ENCODE peak calls at places on chromosomes 6 and 20, in five cellular contexts. E, U, S, B and Y are unnamed samples.

GRCh38 chr6:161446934-161447333 is 173.1 kb upstream of the AGPAT4 start:
- DNase-seq in E (no peak), U (no peak), S (no peak), B (no peak), Y (no peak)

GRCh38 chr6:134546962-134547645 is 229.2 kb upstream of the SGK1 start:
- DNase-seq in E (no peak), U (no peak), S (no peak), B (no peak), Y (no peak)

GRCh38 chr6:157045831-157046454 is 268.8 kb downstream of the ARID1B start:
- DNase-seq in E (no peak), U (peak), S (no peak), B (peak), Y (peak)

GRCh38 chr6:116881236-116881635 is 4.2 kb downstream of the RFX6 start:
- DNase-seq in E (no peak), U (peak), S (no peak), B (no peak), Y (peak)

GRCh38 chr6:37566209-37566859 is 66.6 kb upstream of the CCDC167 start:
- DNase-seq in E (peak), U (peak), S (peak), B (no peak), Y (peak)

GRCh38 chr6:69881322-69882151 is 15.2 kb downstream of the COL19A1 start:
- DNase-seq in E (peak), U (no peak), S (no peak), B (no peak), Y (no peak)

GRCh38 chr20:49656304-49656703 is 57.4 kb downstream of the B4GALT5 start:
- DNase-seq in E (no peak), U (no peak), S (peak), B (no peak), Y (no peak)

GRCh38 chr6:162108041-162108440 is 619.5 kb downstream of the PRKN start:
- DNase-seq in E (no peak), U (no peak), S (no peak), B (no peak), Y (no peak)

GRCh38 chr6:112560651-112561050 is 213.5 kb downstream of the RFPL4B start:
- DNase-seq in E (no peak), U (peak), S (no peak), B (no peak), Y (no peak)

GRCh38 chr6:16333580-16333979 is 95.2 kb downstream of the GMPR start:
- DNase-seq in E (no peak), U (no peak), S (no peak), B (no peak), Y (peak)

GRCh38 chr6:133953634-133954415 is 801 bp downstream of the TBPL1 start:
- DNase-seq in E (no peak), U (peak), S (no peak), B (no peak), Y (no peak)

GRCh38 chr20:46347831-46348230 is 39.5 kb upstream of the CDH22 start:
- DNase-seq in E (no peak), U (peak), S (no peak), B (no peak), Y (no peak)

GRCh38 chr6:169188051-169188863 is 65.4 kb downstream of the THBS2 start:
- DNase-seq in E (no peak), U (peak), S (no peak), B (no peak), Y (peak)

GRCh38 chr6:125066964-125067363 is 86.6 kb upstream of the TPD52L1 start:
- DNase-seq in E (no peak), U (no peak), S (no peak), B (no peak), Y (peak)

GRCh38 chr20:63639093-63639860 is 12.4 kb upstream of the GMEB2 start:
- DNase-seq in E (peak), U (no peak), S (no peak), B (no peak), Y (no peak)

GRCh38 chr20:58473818-58474425 is 41.3 kb downstream of the APCDD1L start:
- DNase-seq in E (no peak), U (no peak), S (no peak), B (no peak), Y (no peak)

GRCh38 chr6:145904878-145905277 is 59.3 kb downstream of the SHPRH start:
- DNase-seq in E (no peak), U (no peak), S (peak), B (no peak), Y (no peak)

GRCh38 chr20:58111340-58112016 is 117.0 kb downstream of the ANKRD60 start:
- DNase-seq in E (no peak), U (no peak), S (no peak), B (no peak), Y (no peak)

GRCh38 chr6:79833264-79833663 is 114.1 kb downstream of the ELOVL4 start:
- DNase-seq in E (no peak), U (peak), S (no peak), B (no peak), Y (no peak)

GRCh38 chr6:156316613-156317012 is 460.6 kb upstream of the ARID1B start:
- DNase-seq in E (no peak), U (no peak), S (no peak), B (no peak), Y (no peak)

GRCh38 chr6:96626749-96627353 is 63.9 kb downstream of the FHL5 start:
- DNase-seq in E (no peak), U (peak), S (peak), B (peak), Y (peak)

GRCh38 chr6:131629656-131630055 is 1.6 kb upstream of the MED23 start:
- DNase-seq in E (no peak), U (no peak), S (no peak), B (peak), Y (no peak)

GRCh38 chr20:24701668-24702067 is 232.2 kb downstream of the SYNDIG1 start:
- DNase-seq in E (no peak), U (no peak), S (no peak), B (no peak), Y (no peak)

GRCh38 chr6:170032197-170032596 is 258.7 kb downstream of the DLL1 start:
- DNase-seq in E (no peak), U (no peak), S (no peak), B (no peak), Y (no peak)

GRCh38 chr20:58447733-58448391 is 58.8 kb downstream of the VAPB start:
- DNase-seq in E (peak), U (peak), S (peak), B (peak), Y (peak)

GRCh38 chr6:136793348-136793747 is 1.1 kb upstream of the MAP3K5 start:
- DNase-seq in E (peak), U (no peak), S (no peak), B (no peak), Y (no peak)

GRCh38 chr6:46917002-46917401 is 4.7 kb downstream of the ADGRF5 start:
- DNase-seq in E (no peak), U (peak), S (no peak), B (no peak), Y (no peak)

GRCh38 chr6:21001736-21002135 is 467.5 kb downstream of the CDKAL1 start:
- DNase-seq in E (no peak), U (no peak), S (no peak), B (no peak), Y (peak)

GRCh38 chr6:158653577-158654354 is 3.9 kb downstream of the SYTL3 start:
- DNase-seq in E (peak), U (no peak), S (no peak), B (no peak), Y (peak)

GRCh38 chr20:38315290-38315966 is 11.5 kb downstream of the BPI start:
- DNase-seq in E (no peak), U (peak), S (no peak), B (no peak), Y (peak)

GRCh38 chr6:93079061-93079460 is 340.3 kb downstream of the EPHA7 start:
- DNase-seq in E (no peak), U (no peak), S (no peak), B (no peak), Y (no peak)

GRCh38 chr20:14838663-14839650 is 501.5 kb upstream of the FLRT3 start:
- DNase-seq in E (no peak), U (no peak), S (no peak), B (peak), Y (no peak)

GRCh38 chr20:53822534-53822933 is 228.9 kb upstream of the ZNF217 start:
- DNase-seq in E (no peak), U (no peak), S (no peak), B (no peak), Y (no peak)

GRCh38 chr6:79512014-79512413 is 25.2 kb downstream of the LCA5 start:
- DNase-seq in E (no peak), U (peak), S (no peak), B (no peak), Y (no peak)

GRCh38 chr6:35948725-35949124 is 27.8 kb upstream of the SRPK1 start:
- DNase-seq in E (no peak), U (peak), S (no peak), B (no peak), Y (peak)

GRCh38 chr20:35776513-35777101 is 4.8 kb downstream of the PHF20 start:
- DNase-seq in E (no peak), U (peak), S (no peak), B (no peak), Y (peak)

GRCh38 chr6:154805288-154805911 is 72.2 kb downstream of the SCAF8 start:
- DNase-seq in E (no peak), U (peak), S (no peak), B (peak), Y (peak)

GRCh38 chr6:170209354-170210025 is 81.4 kb downstream of the DLL1 start:
- DNase-seq in E (no peak), U (no peak), S (no peak), B (no peak), Y (no peak)

GRCh38 chr20:23407770-23408467 is 13.4 kb downstream of the NAPB start:
- DNase-seq in E (peak), U (no peak), S (no peak), B (no peak), Y (no peak)